ENCODE peak calls at places on chromosome 13, in six cellular contexts. H, K, D, J, C and I are unnamed samples. For H3K36me3, the result is how much of the 10 kb centered on the place peaks cover.

GRCh38 chr13:108182652-108183051 is 32.7 kb downstream of the LIG4 start:
- DNase-seq in C (no peak), D (no peak), H (no peak), J (no peak), K (no peak), I (no peak)

GRCh38 chr13:50829896-50830295 is 13.6 kb downstream of the DLEU7 start:
- DNase-seq in D (no peak), J (peak), H (no peak), C (no peak), K (no peak), I (no peak)

GRCh38 chr13:20616059-20616797 is 49.3 kb downstream of the IFT88 start:
- DNase-seq in D (no peak), C (no peak), K (no peak), J (peak), H (peak), I (peak)

GRCh38 chr13:50531917-50532899 is 311.3 kb downstream of the DLEU7 start:
- DNase-seq in K (peak), D (no peak), J (no peak), C (peak), H (peak), I (peak)

GRCh38 chr13:30673669-30674521 is 56.2 kb downstream of the USPL1 start:
- DNase-seq in D (peak), J (peak), K (peak), H (peak), C (peak), I (peak)

GRCh38 chr13:19864018-19864338 is 529 bp upstream of the ZMYM5 start:
- DNase-seq in D (no peak), C (no peak), K (no peak), J (no peak), H (peak), I (no peak)

GRCh38 chr13:63741029-63741813 is 2325.6 kb upstream of the PCDH20 start:
- DNase-seq in H (no peak), C (no peak), D (no peak), J (no peak), K (no peak), I (no peak)

GRCh38 chr13:110445722-110446569 is 115.6 kb downstream of the RAB20 start:
- DNase-seq in J (peak), D (no peak), H (no peak), C (no peak), K (no peak), I (peak)

GRCh38 chr13:78786399-78786879 is 127.5 kb upstream of the OBI1 start:
- DNase-seq in K (no peak), J (no peak), D (no peak), C (peak), H (no peak), I (no peak)

GRCh38 chr13:110455941-110456340 is 105.6 kb downstream of the RAB20 start:
- DNase-seq in J (peak), K (peak), D (peak), C (peak), H (peak), I (peak)

GRCh38 chr13:19587635-19588300 is 26.4 kb upstream of the TPTE2 start:
- DNase-seq in H (peak), K (peak), J (peak), D (no peak), C (peak), I (peak)

GRCh38 chr13:74575729-74576125 is 441.5 kb upstream of the KLF12 start:
- DNase-seq in C (peak), D (peak), J (peak), H (peak), K (no peak), I (peak)

GRCh38 chr13:109785141-109785891 is 1.1 kb downstream of the IRS2 start:
- DNase-seq in H (peak), D (peak), C (peak), J (peak), K (no peak), I (peak)

GRCh38 chr13:95355491-95355890 is 54.2 kb upstream of the ABCC4 start:
- DNase-seq in J (peak), K (no peak), D (no peak), C (peak), H (peak), I (peak)

GRCh38 chr13:55673910-55674309 is 1466.8 kb upstream of the PRR20A start:
- DNase-seq in J (no peak), C (no peak), H (no peak), K (no peak), D (no peak), I (no peak)

GRCh38 chr13:40963927-40964326 is 55.2 kb downstream of the ELF1 start:
- DNase-seq in J (peak), D (no peak), C (no peak), H (peak), K (peak), I (peak)

GRCh38 chr13:94658926-94659649 is 53.3 kb downstream of the SOX21 start:
- DNase-seq in K (no peak), J (peak), C (peak), H (no peak), D (no peak), I (peak)

GRCh38 chr13:103948477-103948876 is 882.3 kb upstream of the SLC10A2 start:
- DNase-seq in H (peak), J (no peak), K (no peak), C (no peak), D (no peak), I (no peak)

GRCh38 chr13:49307365-49307764 is 59.6 kb downstream of the CDADC1 start:
- DNase-seq in C (no peak), H (no peak), D (no peak), J (no peak), K (no peak), I (no peak)

GRCh38 chr13:41500501-41500900 is 43.2 kb downstream of the RGCC start:
- DNase-seq in H (peak), D (no peak), C (no peak), K (no peak), J (peak), I (peak)

GRCh38 chr13:20550799-20551198 is 16.2 kb upstream of the IFT88 start:
- DNase-seq in C (no peak), D (no peak), H (no peak), J (no peak), K (no peak), I (peak)

GRCh38 chr13:111897178-111897845 is 169.6 kb upstream of the SOX1 start:
- DNase-seq in D (no peak), J (no peak), K (no peak), H (no peak), C (no peak), I (no peak)

GRCh38 chr13:110449225-110450015 is 112.1 kb downstream of the RAB20 start:
- DNase-seq in J (no peak), D (no peak), K (no peak), C (no peak), H (no peak), I (no peak)

GRCh38 chr13:51626749-51627148 is 42.5 kb downstream of the WDFY2 start:
- DNase-seq in K (no peak), J (peak), H (no peak), C (no peak), D (no peak), I (no peak)

GRCh38 chr13:33194820-33195692 is 90.5 kb downstream of the STARD13 start:
- DNase-seq in K (no peak), H (peak), C (peak), D (no peak), J (no peak), I (peak)

GRCh38 chr13:35804901-35805300 is 326.3 kb downstream of the DCLK1 start:
- DNase-seq in H (peak), J (no peak), D (no peak), K (no peak), C (no peak), I (no peak)

GRCh38 chr13:45174478-45174877 is 26.4 kb downstream of the KCTD4 start:
- DNase-seq in K (no peak), H (no peak), J (no peak), D (no peak), C (no peak), I (no peak)

GRCh38 chr13:71055047-71055446 is 812.0 kb downstream of the DACH1 start:
- DNase-seq in H (no peak), D (no peak), K (no peak), J (no peak), C (no peak), I (no peak)

GRCh38 chr13:44300895-44301638 is 72.6 kb upstream of the SERP2 start:
- DNase-seq in C (peak), J (peak), D (no peak), K (peak), H (peak), I (peak)

GRCh38 chr13:20301391-20302071 is 69.4 kb upstream of the GJB6 start:
- DNase-seq in C (no peak), H (peak), J (no peak), D (peak), K (no peak), I (no peak)

GRCh38 chr13:47904239-47904638 is 96.8 kb downstream of the SUCLA2 start:
- DNase-seq in D (no peak), J (no peak), C (no peak), K (no peak), H (no peak), I (peak)

GRCh38 chr13:82614086-82614485 is 1268.2 kb downstream of the SLITRK1 start:
- DNase-seq in J (peak), H (no peak), D (no peak), C (no peak), K (no peak), I (no peak)

GRCh38 chr13:45527699-45528462 is 63.1 kb downstream of the COG3 start:
- DNase-seq in J (no peak), C (no peak), H (peak), K (no peak), D (no peak), I (peak)

GRCh38 chr13:65292488-65292901 is 1937.6 kb downstream of the PCDH9 start:
- DNase-seq in D (peak), K (no peak), J (no peak), C (peak), H (peak), I (peak)

GRCh38 chr13:32629866-32630265 is 43.6 kb downstream of the PDS5B start:
- DNase-seq in H (no peak), C (no peak), K (no peak), J (no peak), D (no peak), I (no peak)

GRCh38 chr13:36431204-36432105 is 840 bp upstream of the CCNA1 start:
- DNase-seq in K (no peak), H (no peak), C (peak), D (peak), J (peak), I (no peak)

GRCh38 chr13:37313383-37313782 is 207.9 kb upstream of the CSNK1A1L start:
- DNase-seq in J (peak), D (no peak), C (no peak), K (no peak), H (peak), I (peak)

GRCh38 chr13:103351035-103351828 is 285.0 kb upstream of the SLC10A2 start:
- DNase-seq in H (peak), C (peak), D (peak), J (peak), K (no peak), I (peak)

GRCh38 chr13:32390048-32390447 is 37.9 kb downstream of the N4BP2L1 start:
- DNase-seq in J (no peak), H (no peak), C (no peak), D (no peak), K (no peak), I (no peak)

GRCh38 chr13:113183450-113184129 is 24.9 kb downstream of the PCID2 start:
- DNase-seq in J (no peak), K (no peak), C (no peak), D (no peak), H (no peak), I (no peak)

GRCh38 chr13:113186061-113186900 is 22.2 kb downstream of the PCID2 start:
- DNase-seq in C (peak), J (no peak), H (peak), D (no peak), K (no peak), I (no peak)

GRCh38 chr13:113182046-113182445 is 23.6 kb downstream of the PROZ start:
- DNase-seq in H (peak), J (no peak), D (no peak), C (no peak), K (no peak), I (no peak)

GRCh38 chr13:113187263-113187669 is 21.2 kb downstream of the PCID2 start:
- DNase-seq in D (no peak), K (peak), C (peak), H (peak), J (peak), I (peak)

GRCh38 chr13:113184568-113185440 is 23.7 kb downstream of the PCID2 start:
- DNase-seq in K (no peak), J (no peak), D (no peak), H (no peak), C (no peak), I (no peak)
- H3K36me3 ChIP-seq in K (under half), J (under half), D (under half), H (under half), C (half or more), I (under half)

GRCh38 chr13:28530729-28531194 is 35.8 kb upstream of the FLT1 start:
- DNase-seq in D (no peak), J (no peak), C (peak), H (no peak), K (no peak), I (peak)
- TF ChIP-seq EZH2 in D (no peak), J (no peak), C (no peak), H (no peak), K (no peak), I (no peak)

DNA sequence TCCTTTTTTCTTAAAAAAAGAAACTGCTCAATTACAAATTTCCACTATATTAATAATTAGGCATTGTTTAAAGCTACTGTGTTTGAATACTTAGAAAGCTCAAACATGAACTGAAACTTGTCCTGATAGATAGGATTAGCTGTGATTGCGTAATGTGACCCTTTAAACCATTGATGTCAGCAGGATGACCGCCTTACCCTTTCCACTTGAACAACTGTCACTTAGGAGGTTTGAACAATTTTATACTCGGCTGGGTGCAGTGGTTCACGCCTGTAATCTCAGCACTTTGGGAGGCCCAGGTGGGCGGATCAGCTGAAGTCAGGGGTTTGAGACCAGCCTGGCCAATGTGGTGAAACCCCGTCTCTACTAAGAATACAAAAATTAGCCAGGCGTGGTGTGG is 2.9 kb downstream of the LAMP1 start:
- DNase-seq in C (no peak), J (no peak), D (no peak), K (no peak), H (no peak), I (no peak)
- H3K27ac ChIP-seq in C (no peak), J (no peak), D (no peak), K (no peak), H (no peak), I (no peak)

GRCh38 chr13:99305180-99305965 is 1.8 kb downstream of the GPR183 start:
- DNase-seq in J (no peak), D (no peak), C (no peak), H (no peak), K (no peak), I (no peak)
- H3K36me3 ChIP-seq in J (under half), D (under half), C (under half), H (under half), K (under half), I (under half)